ENCODE peak calls at places on chromosomes 7 and 10, in six cellular contexts. G is IMR-90, R is A549, S is heart left ventricle, C is adrenal gland, Q is tibial nerve. X is an unnamed sample.

GRCh38 chr10:50636576-50636975 is 12.8 kb upstream of the SGMS1 start:
- DNase-seq in G (no peak), S (no peak), Q (no peak), C (no peak), R (no peak), X (no peak)

GRCh38 chr7:7876419-7876818 is 92.2 kb upstream of the GLCCI1 start:
- DNase-seq in R (no peak), S (no peak), G (no peak), C (no peak), Q (no peak), X (no peak)

GRCh38 chr7:466465-467191 is 53.0 kb downstream of the PDGFA start:
- DNase-seq in S (no peak), Q (no peak), R (no peak), G (no peak), C (no peak), X (no peak)

GRCh38 chr10:114881462-114881861 is 56.5 kb upstream of the TRUB1 start:
- DNase-seq in R (no peak), C (no peak), S (no peak), G (no peak), Q (no peak), X (no peak)

GRCh38 chr7:33554046-33554445 is 351.3 kb upstream of the BMPER start:
- DNase-seq in S (no peak), G (no peak), R (no peak), C (no peak), Q (no peak), X (no peak)

GRCh38 chr10:133459454-133460207 is 5.9 kb downstream of the SCART1 start:
- DNase-seq in G (no peak), C (no peak), R (no peak), S (no peak), Q (no peak), X (no peak)

GRCh38 chr7:17907014-17907413 is 33.3 kb downstream of the SNX13 start:
- DNase-seq in R (no peak), C (no peak), Q (no peak), G (peak; percentile 4), S (no peak), X (no peak)

GRCh38 chr7:2353650-2354172 is 916 bp upstream of the EIF3B start:
- DNase-seq in S (peak; percentile 92), R (peak; percentile 94), C (peak; percentile 93), Q (no peak), G (peak; percentile 86), X (peak; percentile 99)

GRCh38 chr7:4479367-4480039 is 202.6 kb upstream of the FOXK1 start:
- DNase-seq in G (peak; percentile 16), R (peak; percentile 79), C (peak; percentile 43), S (no peak), Q (no peak), X (peak; percentile 82)

GRCh38 chr10:94116848-94117247 is 123.1 kb downstream of the PLCE1 start:
- DNase-seq in Q (no peak), C (no peak), G (peak; percentile 22), R (no peak), S (no peak), X (no peak)

GRCh38 chr10:19713800-19714525 is 102.3 kb upstream of the PLXDC2 start:
- DNase-seq in S (peak; percentile 8), G (no peak), C (peak; percentile 16), Q (no peak), R (no peak), X (no peak)

GRCh38 chr10:1331560-1331959 is 275.4 kb downstream of the WDR37 start:
- DNase-seq in C (no peak), R (no peak), Q (no peak), G (no peak), S (no peak), X (no peak)

GRCh38 chr7:698515-699259 is 27.8 kb upstream of the DNAAF5 start:
- DNase-seq in S (no peak), R (no peak), C (no peak), Q (no peak), G (no peak), X (no peak)

GRCh38 chr7:100942038-100942774 is 7.1 kb upstream of the MUC3A start:
- DNase-seq in C (no peak), S (no peak), Q (no peak), G (no peak), R (peak; percentile 87), X (no peak)

GRCh38 chr7:76507723-76508406 is 2.5 kb upstream of the UPK3B start:
- DNase-seq in C (peak; percentile 39), Q (peak; percentile 43), G (no peak), S (no peak), R (peak; percentile 48), X (no peak)

GRCh38 chr7:138935438-138936079 is 45.6 kb downstream of the KIAA1549 start:
- DNase-seq in R (peak; percentile 62), S (no peak), C (peak; percentile 49), G (peak; percentile 92), Q (peak; percentile 21), X (peak; percentile 91)

GRCh38 chr7:2031496-2031895 is 201.2 kb downstream of the MAD1L1 start:
- DNase-seq in R (no peak), S (no peak), C (no peak), Q (no peak), G (no peak), X (no peak)

GRCh38 chr10:74332398-74332797 is 181.4 kb downstream of the ADK start:
- DNase-seq in C (no peak), Q (no peak), S (no peak), R (no peak), G (peak; percentile 21), X (no peak)

GRCh38 chr10:124629842-124630241 is 114.3 kb downstream of the FAM53B start:
- DNase-seq in R (no peak), G (no peak), C (no peak), Q (no peak), S (no peak), X (no peak)

GRCh38 chr10:121455377-121455776 is 142.9 kb downstream of the FGFR2 start:
- DNase-seq in G (no peak), Q (no peak), C (no peak), R (no peak), S (no peak), X (no peak)

GRCh38 chr7:134618756-134619530 is 27.7 kb upstream of the BPGM start:
- DNase-seq in Q (no peak), C (no peak), R (no peak), G (peak; percentile 84), S (no peak), X (no peak)

GRCh38 chr7:26555971-26556830 is 264.5 kb downstream of the SNX10 start:
- DNase-seq in G (no peak), C (no peak), Q (no peak), R (no peak), S (no peak), X (no peak)

GRCh38 chr7:3682028-3682712 is 381.1 kb downstream of the SDK1 start:
- DNase-seq in G (no peak), S (no peak), Q (no peak), R (no peak), C (peak; percentile 56), X (no peak)

GRCh38 chr7:117600912-117601311 is 121.1 kb downstream of the CFTR start:
- DNase-seq in S (no peak), R (no peak), G (no peak), Q (no peak), C (no peak), X (no peak)

GRCh38 chr7:103811315-103811714 is 178.1 kb downstream of the RELN start:
- DNase-seq in C (no peak), G (no peak), Q (no peak), S (no peak), R (no peak), X (no peak)

GRCh38 chr10:11729790-11730315 is 12.3 kb upstream of the ECHDC3 start:
- DNase-seq in S (no peak), Q (no peak), G (no peak), C (no peak), R (no peak), X (no peak)

GRCh38 chr7:129522971-129523340 is 20.6 kb downstream of the SMKR1 start:
- DNase-seq in S (no peak), C (no peak), Q (no peak), G (no peak), R (no peak), X (no peak)

GRCh38 chr10:18666810-18667209 is 7.6 kb downstream of the ARL5B start:
- DNase-seq in Q (no peak), C (no peak), R (peak; percentile 29), S (no peak), G (peak; percentile 86), X (peak; percentile 44)

GRCh38 chr7:37360469-37360868 is 88.2 kb downstream of the ELMO1 start:
- DNase-seq in C (no peak), G (no peak), Q (no peak), S (no peak), R (no peak), X (no peak)

GRCh38 chr10:93601774-93602162 is 733 bp upstream of the RBP4 start:
- DNase-seq in G (no peak), S (no peak), R (no peak), C (no peak), Q (no peak), X (no peak)

GRCh38 chr7:20831451-20831850 is 44.8 kb upstream of the SP8 start:
- DNase-seq in C (no peak), S (no peak), Q (no peak), G (no peak), R (no peak), X (no peak)
- TF ChIP-seq POLR2A in C (no peak), S (no peak), Q (no peak), G (no peak), R (no peak), X (no peak)

DNA sequence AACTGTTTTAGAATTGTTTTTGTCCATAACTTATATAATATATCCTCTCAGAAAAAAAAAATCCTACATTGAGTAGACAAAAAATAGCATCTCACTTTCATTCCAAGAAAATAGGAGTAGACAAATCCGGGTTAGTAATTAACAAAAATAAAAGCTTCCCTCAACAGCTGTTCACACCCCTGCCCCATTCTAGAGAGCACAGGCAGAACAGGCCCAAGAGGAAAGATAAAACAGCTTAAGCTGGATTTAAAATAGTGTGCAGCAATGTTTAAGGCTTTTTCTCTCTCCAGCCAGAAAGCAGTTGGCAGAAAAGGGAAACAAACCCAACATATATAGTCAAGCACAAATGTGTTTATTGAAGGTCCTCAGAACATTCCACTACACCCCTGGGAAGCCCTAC is 190.0 kb downstream of the MTERF1 start:
- DNase-seq in Q (no peak), C (no peak), G (no peak), R (no peak), S (no peak), X (no peak)
- TF ChIP-seq POLR2A in Q (no peak), C (no peak), G (no peak), R (no peak), S (no peak), X (no peak)

GRCh38 chr10:79981673-79982485 is 33.0 kb upstream of the SFTPD start:
- DNase-seq in G (peak; percentile 2), Q (no peak), R (peak; percentile 69), C (peak; percentile 42), S (peak; percentile 29), X (peak; percentile 84)
- TF ChIP-seq POLR2A in G (no peak), Q (no peak), R (peak; percentile 68), C (no peak), S (peak; percentile 30), X (peak; percentile 56)

DNA sequence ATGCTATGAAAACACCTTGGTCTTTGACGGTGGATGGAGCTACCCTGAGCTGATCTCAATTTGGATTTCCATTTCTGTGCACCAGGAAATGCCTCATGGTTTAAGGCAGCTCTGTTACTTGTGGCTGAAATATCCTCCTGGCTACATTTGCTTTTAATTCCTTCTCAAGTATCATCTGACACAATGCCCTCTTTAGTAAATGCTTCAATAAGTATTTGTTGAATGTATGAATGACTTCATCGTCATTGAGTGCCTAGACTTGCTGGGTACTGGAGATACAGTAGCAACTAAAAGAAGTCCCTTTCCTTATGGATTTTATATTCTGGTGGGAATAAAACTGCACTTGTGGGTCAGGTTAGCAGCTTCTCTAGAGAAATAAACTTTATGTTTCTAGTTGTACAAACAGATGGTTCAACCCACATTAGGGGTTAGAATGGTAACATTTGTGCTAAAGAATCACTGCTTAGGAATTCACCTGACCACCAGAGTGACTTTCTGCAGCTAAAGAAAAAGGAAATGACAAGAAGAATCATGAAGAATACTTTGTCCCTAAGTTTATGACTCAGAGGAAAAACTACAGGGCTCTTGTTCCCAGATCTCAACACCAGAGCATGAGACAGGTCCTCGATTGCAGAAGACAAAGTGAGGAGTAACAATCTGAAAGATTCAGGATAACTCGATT is 21.8 kb upstream of the SMNDC1 start:
- DNase-seq in R (no peak), S (no peak), Q (no peak), C (no peak), G (peak; percentile 97), X (peak; percentile 71)
- TF ChIP-seq POLR2A in R (no peak), S (no peak), Q (no peak), C (no peak), G (peak; percentile 32), X (no peak)